ENCODE peak calls at places on chromosomes 7 and 10, in nine cellular contexts. X, G, I, Z, P, F, D, M and R are unnamed samples.

GRCh38 chr7:16776053-16776452 is 22.5 kb downstream of the TSPAN13 start:
- DNase-seq in X (no peak), G (no peak), I (no peak), Z (no peak), P (no peak), F (no peak), D (no peak), M (no peak), R (no peak)

GRCh38 chr10:71213127-71213616 is 802 bp downstream of the UNC5B start:
- DNase-seq in X (peak; percentile 80), G (no peak), I (peak; percentile 60), Z (no peak), P (peak; percentile 24), F (peak; percentile 86), D (no peak), M (no peak), R (peak; percentile 60)

GRCh38 chr7:138400400-138400886 is 59.6 kb upstream of the TRIM24 start:
- DNase-seq in X (no peak), G (no peak), I (no peak), Z (no peak), P (no peak), F (no peak), D (no peak), M (no peak), R (no peak)

GRCh38 chr10:17835688-17836087 is 26.5 kb downstream of the MRC1 start:
- DNase-seq in X (peak; percentile 15), G (no peak), I (peak; percentile 85), Z (no peak), P (no peak), F (peak; percentile 94), D (peak; percentile 77), M (no peak), R (no peak)

GRCh38 chr10:49734676-49735075 is 27.4 kb downstream of the OGDHL start:
- DNase-seq in X (no peak), G (no peak), I (peak; percentile 100), Z (no peak), P (no peak), F (no peak), D (no peak), M (no peak), R (no peak)

GRCh38 chr7:112550468-112551060 is 69.8 kb downstream of the LSMEM1 start:
- DNase-seq in X (peak; percentile 82), G (no peak), I (peak; percentile 82), Z (peak; percentile 60), P (no peak), F (peak; percentile 35), D (peak; percentile 72), M (peak; percentile 23), R (no peak)

GRCh38 chr7:151676759-151677158 is 157.1 kb upstream of the RHEB start:
- DNase-seq in X (no peak), G (no peak), I (no peak), Z (no peak), P (no peak), F (no peak), D (no peak), M (no peak), R (no peak)

GRCh38 chr7:102050864-102051460 is 233.5 kb downstream of the CUX1 start:
- DNase-seq in X (no peak), G (no peak), I (no peak), Z (no peak), P (no peak), F (no peak), D (no peak), M (no peak), R (no peak)

GRCh38 chr10:67127441-67127840 is 201.6 kb downstream of the LRRTM3 start:
- DNase-seq in X (no peak), G (no peak), I (no peak), Z (no peak), P (no peak), F (no peak), D (no peak), M (no peak), R (no peak)

GRCh38 chr10:115355162-115355760 is 262.1 kb downstream of the ATRNL1 start:
- DNase-seq in X (peak; percentile 92), G (no peak), I (peak; percentile 62), Z (peak; percentile 63), P (no peak), F (peak; percentile 41), D (peak; percentile 47), M (peak; percentile 15), R (no peak)

GRCh38 chr10:62043493-62043938 is 142.0 kb downstream of the ARID5B start:
- DNase-seq in X (no peak), G (no peak), I (peak; percentile 81), Z (no peak), P (no peak), F (peak; percentile 95), D (no peak), M (no peak), R (no peak)

GRCh38 chr7:158028971-158029370 is 558.7 kb downstream of the PTPRN2 start:
- DNase-seq in X (no peak), G (no peak), I (no peak), Z (no peak), P (no peak), F (no peak), D (no peak), M (no peak), R (no peak)

GRCh38 chr7:91324663-91325062 is 60.4 kb downstream of the FZD1 start:
- DNase-seq in X (no peak), G (no peak), I (no peak), Z (no peak), P (no peak), F (no peak), D (no peak), M (no peak), R (no peak)

GRCh38 chr10:97179731-97180366 is 5.9 kb downstream of the SLIT1 start:
- DNase-seq in X (peak; percentile 92), G (peak; percentile 44), I (no peak), Z (peak; percentile 19), P (no peak), F (no peak), D (no peak), M (no peak), R (peak; percentile 44)

DNA sequence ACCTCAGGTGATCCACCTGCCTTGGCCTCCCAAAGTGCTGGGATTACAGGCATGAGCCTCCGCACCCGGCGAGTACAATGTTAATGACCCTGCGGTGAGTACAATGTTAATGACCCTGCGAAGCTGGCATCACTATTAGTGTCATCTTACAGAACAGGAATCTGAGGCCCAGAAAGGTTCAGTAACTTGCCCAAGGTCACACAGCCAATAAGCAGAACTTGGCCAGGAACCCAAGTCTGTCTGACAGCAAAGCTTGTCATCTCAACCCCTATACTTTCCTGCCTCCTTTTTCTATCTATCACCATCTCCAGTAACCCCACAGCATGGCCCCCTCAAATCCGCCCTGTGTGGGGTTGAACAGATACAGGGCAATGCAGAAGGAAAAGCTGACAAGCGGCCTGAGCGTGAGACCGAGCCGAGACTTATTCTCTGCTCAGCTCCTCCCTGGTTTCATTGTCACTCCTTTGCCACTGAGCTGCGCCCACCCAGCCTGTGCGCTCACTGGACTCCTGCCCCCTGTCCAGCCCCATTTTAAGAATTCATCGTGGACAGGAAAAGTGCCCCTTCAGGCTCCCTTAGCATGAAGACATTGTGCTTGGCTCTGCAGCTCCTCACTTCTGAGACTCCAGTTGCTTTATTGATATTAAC is 58.0 kb upstream of the LBX1 start:
- DNase-seq in X (no peak), G (no peak), I (no peak), Z (no peak), P (no peak), F (no peak), D (no peak), M (no peak), R (no peak)
- H3K27ac ChIP-seq in X (no peak overlapping the region), G (no peak overlapping the region), I (no peak overlapping the region), Z (no peak overlapping the region), P (no peak overlapping the region), F (no peak overlapping the region), D (no peak overlapping the region), M (no peak overlapping the region), R (no peak overlapping the region)

GRCh38 chr10:74151879-74152722 is 1.1 kb downstream of the ADK start:
- DNase-seq in X (no peak), G (no peak), I (peak; percentile 62), Z (no peak), P (no peak), F (no peak), D (no peak), M (no peak), R (no peak)
- TF ChIP-seq CTCF in X (no peak), G (no peak), I (no peak), Z (no peak), P (no peak), F (no peak), D (no peak), M (no peak), R (no peak)

GRCh38 chr7:92882760-92883159 is 46.4 kb upstream of the CDK6 start:
- DNase-seq in X (no peak), G (no peak), I (no peak), Z (no peak), P (no peak), F (no peak), D (no peak), M (no peak), R (no peak)
- H3K27ac ChIP-seq in X (no peak overlapping the region), G (no peak overlapping the region), I (no peak overlapping the region), Z (no peak overlapping the region), P (no peak overlapping the region), F (no peak overlapping the region), D (no peak overlapping the region), M (no peak overlapping the region), R (no peak overlapping the region)

GRCh38 chr10:72277340-72277995 is 3.7 kb downstream of the DDIT4 start:
- DNase-seq in X (peak; percentile 12), G (no peak), I (no peak), Z (no peak), P (no peak), F (no peak), D (no peak), M (no peak), R (no peak)

GRCh38 chr10:72277996-72278667 is 4.4 kb downstream of the DDIT4 start:
- DNase-seq in X (no peak), G (no peak), I (no peak), Z (peak; percentile 71), P (no peak), F (no peak), D (no peak), M (no peak), R (no peak)

GRCh38 chr10:72276421-72277339 is 3.0 kb downstream of the DDIT4 start:
- DNase-seq in X (peak; percentile 39), G (no peak), I (no peak), Z (peak; percentile 77), P (no peak), F (no peak), D (no peak), M (no peak), R (no peak)

GRCh38 chr10:72276013-72276387 is 2.3 kb downstream of the DDIT4 start:
- DNase-seq in X (peak; percentile 11), G (peak; percentile 90), I (peak; percentile 32), Z (no peak), P (no peak), F (no peak), D (no peak), M (no peak), R (no peak)

DNA sequence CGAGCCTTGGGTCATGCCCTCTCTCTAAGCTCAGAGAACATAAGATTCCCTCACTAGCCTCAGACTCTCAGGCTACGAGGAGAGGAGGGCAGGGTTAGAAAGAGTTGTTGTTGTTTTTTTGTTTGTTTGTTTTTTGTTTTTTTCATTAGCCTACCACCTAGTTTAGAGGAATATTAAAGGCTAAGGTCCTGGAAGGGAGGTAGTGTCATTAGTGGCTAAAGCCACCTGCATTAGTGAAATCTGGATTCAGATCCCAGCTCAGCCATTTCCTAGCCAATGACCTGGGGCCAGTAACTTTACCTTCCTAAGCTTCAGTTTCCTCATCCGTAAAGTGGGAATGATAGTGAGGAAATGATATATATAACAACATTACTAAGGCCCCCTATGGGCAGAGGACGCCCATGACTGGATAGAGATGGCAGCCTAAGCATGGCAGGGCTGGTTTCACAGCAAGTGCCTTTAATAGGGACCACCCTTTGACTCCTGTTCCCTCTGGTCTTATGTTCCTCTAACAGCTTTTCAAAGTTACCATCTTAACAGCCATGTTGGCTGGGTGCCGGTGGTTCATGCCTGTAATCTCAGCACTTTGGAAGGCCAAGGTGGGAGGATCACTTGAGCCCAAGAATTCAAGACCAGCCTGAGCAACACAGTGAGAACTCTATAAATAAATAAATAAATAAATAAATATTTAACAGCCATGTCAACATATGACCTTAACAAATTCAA is 5.1 kb downstream of the DDIT4 start:
- DNase-seq in X (no peak), G (no peak), I (no peak), Z (no peak), P (no peak), F (no peak), D (no peak), M (no peak), R (no peak)
- TF ChIP-seq CTCF in X (peak; percentile 13), G (no peak), I (no peak), Z (no peak), P (no peak), F (no peak), D (no peak), M (no peak), R (no peak)